ENCODE peak calls at places on chromosome 15, in four cellular contexts. One of them, this sample, is unnamed.

GRCh38 chr15:60757831-60758570 is 279.1 kb upstream of the ICE2 start:
- DNase-seq in BE2C: no peak
- DNase-seq in breast epithelium: no peak
- DNase-seq in hepatocyte: peak; percentile 18
- DNase-seq in this sample: no peak

GRCh38 chr15:90860942-90861675 is 7.3 kb upstream of the FURIN start:
- DNase-seq in BE2C: no peak
- DNase-seq in breast epithelium: no peak
- DNase-seq in hepatocyte: peak; percentile 43
- DNase-seq in this sample: no peak

GRCh38 chr15:31495281-31495680 is 168.6 kb downstream of the KLF13 start:
- DNase-seq in BE2C: no peak
- DNase-seq in breast epithelium: no peak
- DNase-seq in hepatocyte: no peak
- DNase-seq in this sample: no peak

GRCh38 chr15:41917767-41918430 is 24.0 kb upstream of the SPTBN5 start:
- DNase-seq in BE2C: peak; percentile 56
- DNase-seq in breast epithelium: peak; percentile 51
- DNase-seq in hepatocyte: peak; percentile 77
- DNase-seq in this sample: no peak

GRCh38 chr15:70111203-70112017 is 13.7 kb upstream of the TLE3 start:
- DNase-seq in BE2C: peak; percentile 85
- DNase-seq in breast epithelium: no peak
- DNase-seq in hepatocyte: peak; percentile 85
- DNase-seq in this sample: peak; percentile 66

GRCh38 chr15:68787609-68788264 is 33.0 kb downstream of the ANP32A start:
- DNase-seq in BE2C: no peak
- DNase-seq in breast epithelium: no peak
- DNase-seq in hepatocyte: peak; percentile 54
- DNase-seq in this sample: peak; percentile 70

GRCh38 chr15:77572186-77572585 is 60.5 kb downstream of the LINGO1 start:
- DNase-seq in BE2C: no peak
- DNase-seq in breast epithelium: no peak
- DNase-seq in hepatocyte: no peak
- DNase-seq in this sample: no peak

GRCh38 chr15:90376789-90377188 is 11.3 kb upstream of the IQGAP1 start:
- DNase-seq in BE2C: no peak
- DNase-seq in breast epithelium: no peak
- DNase-seq in hepatocyte: no peak
- DNase-seq in this sample: no peak

GRCh38 chr15:38349251-38349650 is 96.6 kb downstream of the SPRED1 start:
- DNase-seq in BE2C: no peak
- DNase-seq in breast epithelium: no peak
- DNase-seq in hepatocyte: no peak
- DNase-seq in this sample: no peak

GRCh38 chr15:39495871-39496459 is 84.9 kb upstream of the THBS1 start:
- DNase-seq in BE2C: no peak
- DNase-seq in breast epithelium: no peak
- DNase-seq in hepatocyte: no peak
- DNase-seq in this sample: no peak

GRCh38 chr15:101149864-101150722 is 101.8 kb downstream of the CHSY1 start:
- DNase-seq in BE2C: no peak
- DNase-seq in breast epithelium: peak; percentile 27
- DNase-seq in hepatocyte: no peak
- DNase-seq in this sample: peak; percentile 51

GRCh38 chr15:39028069-39028468 is 463.5 kb upstream of the RASGRP1 start:
- DNase-seq in BE2C: no peak
- DNase-seq in breast epithelium: no peak
- DNase-seq in hepatocyte: no peak
- DNase-seq in this sample: no peak

GRCh38 chr15:35307676-35308075 is 222.6 kb upstream of the NANOGP8 start:
- DNase-seq in BE2C: no peak
- DNase-seq in breast epithelium: no peak
- DNase-seq in hepatocyte: no peak
- DNase-seq in this sample: no peak

GRCh38 chr15:39629376-39629775 is 48.5 kb downstream of the THBS1 start:
- DNase-seq in BE2C: no peak
- DNase-seq in breast epithelium: no peak
- DNase-seq in hepatocyte: peak; percentile 23
- DNase-seq in this sample: no peak

GRCh38 chr15:101406014-101406413 is 83.5 kb downstream of the PCSK6 start:
- DNase-seq in BE2C: no peak
- DNase-seq in breast epithelium: no peak
- DNase-seq in hepatocyte: no peak
- DNase-seq in this sample: no peak

GRCh38 chr15:43095708-43096347 is 10.0 kb downstream of the UBR1 start:
- DNase-seq in BE2C: no peak
- DNase-seq in breast epithelium: no peak
- DNase-seq in hepatocyte: no peak
- DNase-seq in this sample: no peak

GRCh38 chr15:58472221-58472620 is 40.4 kb downstream of the LIPC start:
- DNase-seq in BE2C: no peak
- DNase-seq in breast epithelium: no peak
- DNase-seq in hepatocyte: no peak
- DNase-seq in this sample: no peak

GRCh38 chr15:41690636-41691035 is 30.4 kb downstream of the MGA start:
- DNase-seq in BE2C: no peak
- DNase-seq in breast epithelium: no peak
- DNase-seq in hepatocyte: no peak
- DNase-seq in this sample: no peak

GRCh38 chr15:69782155-69782658 is 315.5 kb downstream of the TLE3 start:
- DNase-seq in BE2C: no peak
- DNase-seq in breast epithelium: no peak
- DNase-seq in hepatocyte: no peak
- DNase-seq in this sample: no peak

GRCh38 chr15:79167776-79168175 is 77.2 kb upstream of the RASGRF1 start:
- DNase-seq in BE2C: no peak
- DNase-seq in breast epithelium: no peak
- DNase-seq in hepatocyte: no peak
- DNase-seq in this sample: no peak

GRCh38 chr15:94792166-94792565 is 560.8 kb downstream of the MCTP2 start:
- DNase-seq in BE2C: peak; percentile 24
- DNase-seq in breast epithelium: no peak
- DNase-seq in hepatocyte: no peak
- DNase-seq in this sample: no peak

DNA sequence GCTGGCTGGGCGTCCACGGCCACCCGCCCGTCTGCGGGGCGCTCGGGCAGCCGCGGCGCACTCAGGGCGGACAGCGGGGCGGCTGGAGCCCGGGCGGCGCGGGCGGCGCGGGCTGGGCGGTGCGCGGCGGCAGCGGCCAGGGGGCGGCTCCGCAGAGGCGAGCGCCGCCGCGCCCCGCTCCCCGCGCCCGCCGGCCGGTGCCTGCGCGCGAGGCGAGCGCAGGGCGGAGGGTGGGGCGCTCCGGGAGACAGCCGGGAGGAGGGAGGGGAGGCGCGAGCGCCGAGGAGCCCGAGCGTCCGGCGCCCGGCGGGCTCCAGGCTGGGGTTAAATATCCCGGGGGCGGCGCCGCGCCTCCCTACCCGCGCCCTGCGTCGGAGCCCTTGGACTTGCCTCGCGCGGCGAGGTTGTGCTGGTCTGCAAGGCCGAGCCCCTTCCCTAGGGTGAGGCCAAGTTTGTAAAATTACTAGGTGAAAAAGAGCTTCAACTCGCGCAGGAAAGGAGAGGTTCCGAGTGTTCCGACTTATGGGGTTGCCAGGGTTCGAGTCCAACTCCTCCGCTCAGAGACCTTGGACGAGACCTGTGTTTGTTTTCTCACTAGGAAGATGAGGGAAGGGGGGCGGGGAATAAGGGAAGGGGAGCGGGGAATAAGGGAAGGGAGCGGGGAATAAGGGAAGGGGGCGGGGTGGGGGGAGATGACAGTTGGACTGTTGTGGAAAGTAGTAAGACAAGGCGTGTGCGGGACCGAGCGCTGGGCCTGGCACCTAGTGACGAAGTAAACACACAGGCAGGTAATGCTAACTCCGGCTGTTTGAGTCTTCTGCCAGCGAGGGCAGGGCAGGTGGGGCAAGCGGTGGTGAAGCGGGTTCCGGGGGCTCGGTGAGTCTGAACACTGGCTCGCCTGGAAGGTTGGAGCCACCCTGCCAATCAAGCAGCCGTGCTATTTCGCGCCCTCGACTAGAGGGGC is at the start of gene TNFAIP8L3:
- DNase-seq in BE2C: no peak
- DNase-seq in breast epithelium: no peak
- DNase-seq in hepatocyte: peak; percentile 57
- DNase-seq in this sample: peak; percentile 90
- H3K4me1 ChIP-seq in BE2C: no peaks in the 10 kb centered on the region
- H3K4me1 ChIP-seq in breast epithelium: peaks cover 6% of the 10 kb centered on the region
- H3K4me1 ChIP-seq in hepatocyte: peaks cover 3% of the 10 kb centered on the region
- H3K4me1 ChIP-seq in this sample: no peaks in the 10 kb centered on the region

GRCh38 chr15:57216288-57216687 is 160.0 kb upstream of the CGNL1 start:
- DNase-seq in BE2C: no peak
- DNase-seq in breast epithelium: no peak
- DNase-seq in hepatocyte: peak; percentile 45
- DNase-seq in this sample: no peak

GRCh38 chr15:57215371-57215770 is 160.9 kb upstream of the CGNL1 start:
- DNase-seq in BE2C: no peak
- DNase-seq in breast epithelium: no peak
- DNase-seq in hepatocyte: no peak
- DNase-seq in this sample: no peak

GRCh38 chr15:57218826-57219576 is 157.3 kb upstream of the CGNL1 start:
- DNase-seq in BE2C: peak; percentile 71
- DNase-seq in breast epithelium: no peak
- DNase-seq in hepatocyte: peak; percentile 65
- DNase-seq in this sample: no peak

GRCh38 chr15:57217716-57218598 is 158.3 kb upstream of the CGNL1 start:
- DNase-seq in BE2C: no peak
- DNase-seq in breast epithelium: no peak
- DNase-seq in hepatocyte: no peak
- DNase-seq in this sample: no peak

GRCh38 chr15:57213783-57214366 is 162.4 kb upstream of the CGNL1 start:
- DNase-seq in BE2C: no peak
- DNase-seq in breast epithelium: no peak
- DNase-seq in hepatocyte: peak; percentile 40
- DNase-seq in this sample: no peak
- H3K4me1 ChIP-seq in BE2C: peaks cover 43% of the 10 kb centered on the region
- H3K4me1 ChIP-seq in breast epithelium: peaks cover 6% of the 10 kb centered on the region
- H3K4me1 ChIP-seq in hepatocyte: peaks cover 47% of the 10 kb centered on the region
- H3K4me1 ChIP-seq in this sample: peaks cover 11% of the 10 kb centered on the region

GRCh38 chr15:80507131-80507530 is 102.9 kb downstream of the ARNT2 start:
- DNase-seq in BE2C: no peak
- DNase-seq in breast epithelium: no peak
- DNase-seq in hepatocyte: no peak
- DNase-seq in this sample: no peak

GRCh38 chr15:80502782-80503181 is 98.6 kb downstream of the ARNT2 start:
- DNase-seq in BE2C: no peak
- DNase-seq in breast epithelium: no peak
- DNase-seq in hepatocyte: no peak
- DNase-seq in this sample: no peak

GRCh38 chr15:80506494-80506893 is 102.3 kb downstream of the ARNT2 start:
- DNase-seq in BE2C: no peak
- DNase-seq in breast epithelium: no peak
- DNase-seq in hepatocyte: no peak
- DNase-seq in this sample: no peak

GRCh38 chr15:80503319-80503952 is 99.3 kb downstream of the ARNT2 start:
- DNase-seq in BE2C: no peak
- DNase-seq in breast epithelium: no peak
- DNase-seq in hepatocyte: no peak
- DNase-seq in this sample: no peak

DNA sequence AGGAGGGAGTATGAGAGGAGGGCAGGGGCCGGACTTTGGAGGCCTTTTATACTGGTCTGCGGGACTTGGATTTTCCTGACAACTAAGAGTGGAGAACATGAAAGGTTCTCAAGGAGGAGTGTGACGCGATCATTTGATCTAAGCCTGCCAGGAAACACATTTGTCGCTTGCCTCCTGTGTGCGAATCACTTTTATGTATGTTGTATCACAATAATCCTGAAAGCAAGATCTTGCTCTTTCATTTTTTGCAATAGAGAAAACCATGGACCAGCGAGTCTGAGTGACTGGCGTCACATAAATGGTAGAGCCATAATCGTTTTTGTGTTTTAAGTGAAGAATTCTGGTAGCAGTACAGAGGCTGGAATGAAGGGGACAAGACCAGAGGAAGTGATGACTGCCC is 100.7 kb downstream of the ARNT2 start:
- DNase-seq in BE2C: no peak
- DNase-seq in breast epithelium: no peak
- DNase-seq in hepatocyte: no peak
- DNase-seq in this sample: no peak
- H3K4me1 ChIP-seq in BE2C: no peaks in the 10 kb centered on the region
- H3K4me1 ChIP-seq in breast epithelium: no peaks in the 10 kb centered on the region
- H3K4me1 ChIP-seq in hepatocyte: no peaks in the 10 kb centered on the region
- H3K4me1 ChIP-seq in this sample: peaks cover 4% of the 10 kb centered on the region

GRCh38 chr15:72169921-72170611 is 27.5 kb downstream of the GRAMD2A start:
- DNase-seq in BE2C: no peak
- DNase-seq in breast epithelium: no peak
- DNase-seq in hepatocyte: peak; percentile 59
- DNase-seq in this sample: no peak

GRCh38 chr15:72168131-72168825 is 29.3 kb downstream of the GRAMD2A start:
- DNase-seq in BE2C: no peak
- DNase-seq in breast epithelium: no peak
- DNase-seq in hepatocyte: peak; percentile 62
- DNase-seq in this sample: no peak

GRCh38 chr15:72169236-72169920 is 28.2 kb downstream of the GRAMD2A start:
- DNase-seq in BE2C: no peak
- DNase-seq in breast epithelium: no peak
- DNase-seq in hepatocyte: no peak
- DNase-seq in this sample: no peak

GRCh38 chr15:72167445-72167844 is 30.1 kb downstream of the GRAMD2A start:
- DNase-seq in BE2C: no peak
- DNase-seq in breast epithelium: no peak
- DNase-seq in hepatocyte: no peak
- DNase-seq in this sample: no peak

GRCh38 chr15:72168833-72169232 is 28.8 kb downstream of the GRAMD2A start:
- DNase-seq in BE2C: no peak
- DNase-seq in breast epithelium: no peak
- DNase-seq in hepatocyte: no peak
- DNase-seq in this sample: no peak
- H3K4me1 ChIP-seq in BE2C: no peaks in the 10 kb centered on the region
- H3K4me1 ChIP-seq in breast epithelium: peaks cover 4% of the 10 kb centered on the region
- H3K4me1 ChIP-seq in hepatocyte: peaks cover 19% of the 10 kb centered on the region
- H3K4me1 ChIP-seq in this sample: peaks cover 14% of the 10 kb centered on the region

GRCh38 chr15:50167112-50167511 is 14.9 kb upstream of the SLC27A2 start:
- DNase-seq in BE2C: no peak
- DNase-seq in breast epithelium: no peak
- DNase-seq in hepatocyte: no peak
- DNase-seq in this sample: no peak
- H3K4me1 ChIP-seq in BE2C: no peaks in the 10 kb centered on the region
- H3K4me1 ChIP-seq in breast epithelium: no peaks in the 10 kb centered on the region
- H3K4me1 ChIP-seq in hepatocyte: peaks cover 19% of the 10 kb centered on the region
- H3K4me1 ChIP-seq in this sample: no peaks in the 10 kb centered on the region

GRCh38 chr15:74382004-74382816 is 14.8 kb upstream of the CYP11A1 start:
- DNase-seq in BE2C: peak; percentile 93
- DNase-seq in breast epithelium: peak; percentile 68
- DNase-seq in hepatocyte: peak; percentile 92
- DNase-seq in this sample: peak; percentile 89

GRCh38 chr15:74381481-74381880 is 14.0 kb upstream of the CYP11A1 start:
- DNase-seq in BE2C: no peak
- DNase-seq in breast epithelium: no peak
- DNase-seq in hepatocyte: no peak
- DNase-seq in this sample: no peak

GRCh38 chr15:74383695-74384565 is 16.5 kb upstream of the CYP11A1 start:
- DNase-seq in BE2C: no peak
- DNase-seq in breast epithelium: no peak
- DNase-seq in hepatocyte: peak; percentile 50
- DNase-seq in this sample: no peak

GRCh38 chr15:74384566-74385441 is 17.4 kb upstream of the CYP11A1 start:
- DNase-seq in BE2C: no peak
- DNase-seq in breast epithelium: no peak
- DNase-seq in hepatocyte: no peak
- DNase-seq in this sample: peak; percentile 68

GRCh38 chr15:74383286-74383685 is 15.8 kb upstream of the CYP11A1 start:
- DNase-seq in BE2C: no peak
- DNase-seq in breast epithelium: no peak
- DNase-seq in hepatocyte: no peak
- DNase-seq in this sample: no peak
- H3K4me1 ChIP-seq in BE2C: no peaks in the 10 kb centered on the region
- H3K4me1 ChIP-seq in breast epithelium: peaks cover 13% of the 10 kb centered on the region
- H3K4me1 ChIP-seq in hepatocyte: peaks cover 3% of the 10 kb centered on the region
- H3K4me1 ChIP-seq in this sample: peaks cover 37% of the 10 kb centered on the region